ENCODE peak calls at places on chromosome 21, in nine cellular contexts. One of them, this sample, is unnamed.

GRCh38 chr21:18529253-18529652 is 125.7 kb upstream of the TMPRSS15 start:
- DNase-seq in pancreas: no peak
- DNase-seq in foreskin fibroblast: peak; percentile 23
- DNase-seq in neural crest cell: no peak
- DNase-seq in mucosa of descending colon: no peak
- DNase-seq in A673: peak; percentile 12
- DNase-seq in OCI-LY7: no peak
- DNase-seq in cardiac fibroblast: peak; percentile 49
- DNase-seq in HFFc6: no peak
- DNase-seq in this sample: no peak

GRCh38 chr21:25700741-25701140 is 34.0 kb downstream of the ATP5PF start:
- DNase-seq in pancreas: no peak
- DNase-seq in foreskin fibroblast: no peak
- DNase-seq in neural crest cell: no peak
- DNase-seq in mucosa of descending colon: no peak
- DNase-seq in A673: no peak
- DNase-seq in OCI-LY7: no peak
- DNase-seq in cardiac fibroblast: no peak
- DNase-seq in HFFc6: no peak
- DNase-seq in this sample: no peak

GRCh38 chr21:16124397-16125130 is 394.8 kb downstream of the USP25 start:
- DNase-seq in pancreas: no peak
- DNase-seq in foreskin fibroblast: peak; percentile 93
- DNase-seq in neural crest cell: no peak
- DNase-seq in mucosa of descending colon: no peak
- DNase-seq in A673: peak; percentile 42
- DNase-seq in OCI-LY7: no peak
- DNase-seq in cardiac fibroblast: peak; percentile 95
- DNase-seq in HFFc6: peak; percentile 82
- DNase-seq in this sample: no peak

GRCh38 chr21:45469273-45470086 is 64.5 kb downstream of the COL18A1 start:
- DNase-seq in pancreas: peak; percentile 35
- DNase-seq in foreskin fibroblast: no peak
- DNase-seq in neural crest cell: peak; percentile 54
- DNase-seq in mucosa of descending colon: peak; percentile 47
- DNase-seq in A673: no peak
- DNase-seq in OCI-LY7: no peak
- DNase-seq in cardiac fibroblast: no peak
- DNase-seq in HFFc6: no peak
- DNase-seq in this sample: no peak

GRCh38 chr21:35026153-35026499 is 23.0 kb downstream of the RUNX1 start:
- DNase-seq in pancreas: no peak
- DNase-seq in foreskin fibroblast: no peak
- DNase-seq in neural crest cell: no peak
- DNase-seq in mucosa of descending colon: no peak
- DNase-seq in A673: no peak
- DNase-seq in OCI-LY7: no peak
- DNase-seq in cardiac fibroblast: no peak
- DNase-seq in HFFc6: no peak
- DNase-seq in this sample: no peak

GRCh38 chr21:34952701-34953100 is 96.4 kb downstream of the RUNX1 start:
- DNase-seq in pancreas: no peak
- DNase-seq in foreskin fibroblast: no peak
- DNase-seq in neural crest cell: no peak
- DNase-seq in mucosa of descending colon: no peak
- DNase-seq in A673: no peak
- DNase-seq in OCI-LY7: no peak
- DNase-seq in cardiac fibroblast: no peak
- DNase-seq in HFFc6: no peak
- DNase-seq in this sample: no peak

GRCh38 chr21:46427516-46427915 is 31.2 kb upstream of the DIP2A start:
- DNase-seq in pancreas: no peak
- DNase-seq in foreskin fibroblast: no peak
- DNase-seq in neural crest cell: no peak
- DNase-seq in mucosa of descending colon: peak; percentile 23
- DNase-seq in A673: no peak
- DNase-seq in OCI-LY7: no peak
- DNase-seq in cardiac fibroblast: no peak
- DNase-seq in HFFc6: no peak
- DNase-seq in this sample: no peak

GRCh38 chr21:46618738-46619369 is 14.0 kb upstream of the S100B start:
- DNase-seq in pancreas: no peak
- DNase-seq in foreskin fibroblast: peak; percentile 39
- DNase-seq in neural crest cell: no peak
- DNase-seq in mucosa of descending colon: no peak
- DNase-seq in A673: no peak
- DNase-seq in OCI-LY7: no peak
- DNase-seq in cardiac fibroblast: peak; percentile 27
- DNase-seq in HFFc6: peak; percentile 70
- DNase-seq in this sample: no peak

GRCh38 chr21:46009951-46010655 is 28.5 kb downstream of the COL6A1 start:
- DNase-seq in pancreas: no peak
- DNase-seq in foreskin fibroblast: no peak
- DNase-seq in neural crest cell: no peak
- DNase-seq in mucosa of descending colon: no peak
- DNase-seq in A673: no peak
- DNase-seq in OCI-LY7: no peak
- DNase-seq in cardiac fibroblast: no peak
- DNase-seq in HFFc6: no peak
- DNase-seq in this sample: no peak

GRCh38 chr21:28963831-28964230 is 28.8 kb downstream of the LTN1 start:
- DNase-seq in pancreas: no peak
- DNase-seq in foreskin fibroblast: no peak
- DNase-seq in neural crest cell: no peak
- DNase-seq in mucosa of descending colon: no peak
- DNase-seq in A673: no peak
- DNase-seq in OCI-LY7: no peak
- DNase-seq in cardiac fibroblast: no peak
- DNase-seq in HFFc6: no peak
- DNase-seq in this sample: no peak

GRCh38 chr21:41762236-41762635 is 4.6 kb downstream of the RIPK4 start:
- DNase-seq in pancreas: no peak
- DNase-seq in foreskin fibroblast: no peak
- DNase-seq in neural crest cell: no peak
- DNase-seq in mucosa of descending colon: no peak
- DNase-seq in A673: no peak
- DNase-seq in OCI-LY7: no peak
- DNase-seq in cardiac fibroblast: no peak
- DNase-seq in HFFc6: no peak
- DNase-seq in this sample: no peak

GRCh38 chr21:21084179-21084578 is 86.0 kb downstream of the NCAM2 start:
- DNase-seq in pancreas: no peak
- DNase-seq in foreskin fibroblast: no peak
- DNase-seq in neural crest cell: no peak
- DNase-seq in mucosa of descending colon: no peak
- DNase-seq in A673: no peak
- DNase-seq in OCI-LY7: no peak
- DNase-seq in cardiac fibroblast: peak; percentile 18
- DNase-seq in HFFc6: no peak
- DNase-seq in this sample: no peak

GRCh38 chr21:37153193-37153934 is 80.3 kb downstream of the TTC3 start:
- DNase-seq in pancreas: no peak
- DNase-seq in foreskin fibroblast: peak; percentile 62
- DNase-seq in neural crest cell: no peak
- DNase-seq in mucosa of descending colon: no peak
- DNase-seq in A673: peak; percentile 81
- DNase-seq in OCI-LY7: no peak
- DNase-seq in cardiac fibroblast: peak; percentile 70
- DNase-seq in HFFc6: peak; percentile 69
- DNase-seq in this sample: no peak

GRCh38 chr21:31078796-31079195 is 40.5 kb upstream of the KRTAP19-8 start:
- DNase-seq in pancreas: no peak
- DNase-seq in foreskin fibroblast: no peak
- DNase-seq in neural crest cell: no peak
- DNase-seq in mucosa of descending colon: no peak
- DNase-seq in A673: no peak
- DNase-seq in OCI-LY7: no peak
- DNase-seq in cardiac fibroblast: no peak
- DNase-seq in HFFc6: no peak
- DNase-seq in this sample: no peak

GRCh38 chr21:27036736-27037301 is 69.9 kb upstream of the ADAMTS5 start:
- DNase-seq in pancreas: no peak
- DNase-seq in foreskin fibroblast: no peak
- DNase-seq in neural crest cell: no peak
- DNase-seq in mucosa of descending colon: no peak
- DNase-seq in A673: no peak
- DNase-seq in OCI-LY7: no peak
- DNase-seq in cardiac fibroblast: no peak
- DNase-seq in HFFc6: no peak
- DNase-seq in this sample: no peak

GRCh38 chr21:45419162-45419561 is 14.2 kb downstream of the COL18A1 start:
- DNase-seq in pancreas: peak; percentile 9
- DNase-seq in foreskin fibroblast: no peak
- DNase-seq in neural crest cell: no peak
- DNase-seq in mucosa of descending colon: peak; percentile 37
- DNase-seq in A673: no peak
- DNase-seq in OCI-LY7: no peak
- DNase-seq in cardiac fibroblast: no peak
- DNase-seq in HFFc6: no peak
- DNase-seq in this sample: no peak

GRCh38 chr21:34900376-34900775 is 148.7 kb downstream of the RUNX1 start:
- DNase-seq in pancreas: no peak
- DNase-seq in foreskin fibroblast: peak; percentile 54
- DNase-seq in neural crest cell: no peak
- DNase-seq in mucosa of descending colon: no peak
- DNase-seq in A673: no peak
- DNase-seq in OCI-LY7: no peak
- DNase-seq in cardiac fibroblast: no peak
- DNase-seq in HFFc6: peak; percentile 78
- DNase-seq in this sample: no peak

GRCh38 chr21:35026617-35027557 is 22.2 kb downstream of the RUNX1 start:
- DNase-seq in pancreas: no peak
- DNase-seq in foreskin fibroblast: peak; percentile 47
- DNase-seq in neural crest cell: peak; percentile 16
- DNase-seq in mucosa of descending colon: peak; percentile 90
- DNase-seq in A673: no peak
- DNase-seq in OCI-LY7: peak; percentile 93
- DNase-seq in cardiac fibroblast: peak; percentile 49
- DNase-seq in HFFc6: no peak
- DNase-seq in this sample: no peak

DNA sequence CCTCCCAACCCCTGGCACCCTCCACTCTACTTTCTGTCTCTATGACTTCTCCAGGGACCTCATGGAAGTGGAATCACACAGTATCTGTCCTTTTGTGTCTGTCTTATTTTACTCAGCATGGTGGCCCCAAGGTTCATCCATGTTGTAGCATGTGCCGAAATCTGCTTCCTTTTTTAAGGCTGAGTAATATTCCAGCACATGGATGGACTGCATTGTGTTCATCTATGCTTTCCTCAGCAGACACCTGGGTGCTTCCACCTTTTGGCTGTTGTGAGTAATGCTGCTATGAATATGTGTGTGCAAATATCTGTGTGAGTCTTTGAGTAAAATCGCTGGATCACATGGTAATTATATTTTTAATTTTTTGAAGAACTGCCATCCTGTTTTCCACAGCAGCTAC is 1.6 kb upstream of the PFKL start:
- DNase-seq in pancreas: no peak
- DNase-seq in foreskin fibroblast: no peak
- DNase-seq in neural crest cell: no peak
- DNase-seq in mucosa of descending colon: no peak
- DNase-seq in A673: no peak
- DNase-seq in OCI-LY7: peak; percentile 51
- DNase-seq in cardiac fibroblast: peak; percentile 22
- DNase-seq in HFFc6: peak; percentile 44
- DNase-seq in this sample: no peak
- TF ChIP-seq CTCF in pancreas: no peak
- TF ChIP-seq CTCF in foreskin fibroblast: peak; percentile 12
- TF ChIP-seq CTCF in neural crest cell: no peak
- TF ChIP-seq CTCF in mucosa of descending colon: no peak
- TF ChIP-seq CTCF in A673: no peak
- TF ChIP-seq CTCF in OCI-LY7: peak; percentile 59
- TF ChIP-seq CTCF in cardiac fibroblast: peak; percentile 5
- TF ChIP-seq CTCF in HFFc6: no peak
- TF ChIP-seq CTCF in this sample: no peak

GRCh38 chr21:38680401-38680800 is 125.3 kb upstream of the ETS2 start:
- DNase-seq in pancreas: no peak
- DNase-seq in foreskin fibroblast: no peak
- DNase-seq in neural crest cell: no peak
- DNase-seq in mucosa of descending colon: no peak
- DNase-seq in A673: no peak
- DNase-seq in OCI-LY7: no peak
- DNase-seq in cardiac fibroblast: peak; percentile 25
- DNase-seq in HFFc6: no peak
- DNase-seq in this sample: no peak

GRCh38 chr21:38678827-38679226 is 126.9 kb upstream of the ETS2 start:
- DNase-seq in pancreas: no peak
- DNase-seq in foreskin fibroblast: no peak
- DNase-seq in neural crest cell: no peak
- DNase-seq in mucosa of descending colon: no peak
- DNase-seq in A673: no peak
- DNase-seq in OCI-LY7: no peak
- DNase-seq in cardiac fibroblast: no peak
- DNase-seq in HFFc6: no peak
- DNase-seq in this sample: no peak

GRCh38 chr21:38675450-38675849 is 130.3 kb upstream of the ETS2 start:
- DNase-seq in pancreas: no peak
- DNase-seq in foreskin fibroblast: peak; percentile 6
- DNase-seq in neural crest cell: no peak
- DNase-seq in mucosa of descending colon: no peak
- DNase-seq in A673: no peak
- DNase-seq in OCI-LY7: no peak
- DNase-seq in cardiac fibroblast: no peak
- DNase-seq in HFFc6: no peak
- DNase-seq in this sample: no peak

GRCh38 chr21:38683222-38683621 is 122.5 kb upstream of the ETS2 start:
- DNase-seq in pancreas: no peak
- DNase-seq in foreskin fibroblast: peak; percentile 16
- DNase-seq in neural crest cell: no peak
- DNase-seq in mucosa of descending colon: no peak
- DNase-seq in A673: no peak
- DNase-seq in OCI-LY7: no peak
- DNase-seq in cardiac fibroblast: peak; percentile 22
- DNase-seq in HFFc6: no peak
- DNase-seq in this sample: no peak

GRCh38 chr21:38679531-38679930 is 126.2 kb upstream of the ETS2 start:
- DNase-seq in pancreas: no peak
- DNase-seq in foreskin fibroblast: peak; percentile 53
- DNase-seq in neural crest cell: no peak
- DNase-seq in mucosa of descending colon: no peak
- DNase-seq in A673: no peak
- DNase-seq in OCI-LY7: no peak
- DNase-seq in cardiac fibroblast: peak; percentile 77
- DNase-seq in HFFc6: peak; percentile 71
- DNase-seq in this sample: no peak
- TF ChIP-seq CTCF in pancreas: no peak
- TF ChIP-seq CTCF in foreskin fibroblast: no peak
- TF ChIP-seq CTCF in neural crest cell: no peak
- TF ChIP-seq CTCF in mucosa of descending colon: no peak
- TF ChIP-seq CTCF in A673: no peak
- TF ChIP-seq CTCF in OCI-LY7: no peak
- TF ChIP-seq CTCF in cardiac fibroblast: no peak
- TF ChIP-seq CTCF in HFFc6: no peak
- TF ChIP-seq CTCF in this sample: no peak

GRCh38 chr21:43619856-43620255 is 39.4 kb downstream of the HSF2BP start:
- DNase-seq in pancreas: no peak
- DNase-seq in foreskin fibroblast: peak; percentile 18
- DNase-seq in neural crest cell: no peak
- DNase-seq in mucosa of descending colon: no peak
- DNase-seq in A673: no peak
- DNase-seq in OCI-LY7: peak; percentile 11
- DNase-seq in cardiac fibroblast: peak; percentile 52
- DNase-seq in HFFc6: no peak
- DNase-seq in this sample: no peak
- TF ChIP-seq CTCF in pancreas: no peak
- TF ChIP-seq CTCF in foreskin fibroblast: peak; percentile 9
- TF ChIP-seq CTCF in neural crest cell: peak; percentile 37
- TF ChIP-seq CTCF in mucosa of descending colon: no peak
- TF ChIP-seq CTCF in A673: peak; percentile 13
- TF ChIP-seq CTCF in OCI-LY7: peak; percentile 50
- TF ChIP-seq CTCF in cardiac fibroblast: peak; percentile 26
- TF ChIP-seq CTCF in HFFc6: no peak
- TF ChIP-seq CTCF in this sample: no peak

GRCh38 chr21:17512245-17513213 is at the start of gene CXADR:
- DNase-seq in pancreas: peak; percentile 96
- DNase-seq in foreskin fibroblast: peak; percentile 54
- DNase-seq in neural crest cell: peak; percentile 70
- DNase-seq in mucosa of descending colon: peak; percentile 93
- DNase-seq in A673: peak; percentile 83
- DNase-seq in OCI-LY7: peak; percentile 93
- DNase-seq in cardiac fibroblast: no peak
- DNase-seq in HFFc6: no peak
- DNase-seq in this sample: no peak
- TF ChIP-seq CTCF in pancreas: peak; percentile 50
- TF ChIP-seq CTCF in foreskin fibroblast: peak; percentile 26
- TF ChIP-seq CTCF in neural crest cell: peak; percentile 83
- TF ChIP-seq CTCF in mucosa of descending colon: peak; percentile 62
- TF ChIP-seq CTCF in A673: peak; percentile 53
- TF ChIP-seq CTCF in OCI-LY7: peak; percentile 68
- TF ChIP-seq CTCF in cardiac fibroblast: peak; percentile 45
- TF ChIP-seq CTCF in HFFc6: peak; percentile 70
- TF ChIP-seq CTCF in this sample: no peak

This sample was measured in omental fat pad.